ENCODE peak calls at places on chromosomes 16 and 17, in eight cellular contexts. A is uterus, Q is left ventricle myocardium inferior, Z is neuronal stem cell, X is SK-N-SH, V is tibial artery, P is mucosa of descending colon, C is tibial nerve. K is an unnamed sample.

GRCh38 chr17:58200024-58200633 is 7.6 kb downstream of the EPX start:
- DNase-seq in Z (peak; percentile 36), C (no peak), X (peak; percentile 89), P (peak; percentile 50), V (no peak), A (peak; percentile 28), Q (no peak), K (no peak)

GRCh38 chr16:87552772-87553171 is 49.5 kb upstream of the JPH3 start:
- DNase-seq in Q (no peak), V (no peak), C (no peak), P (no peak), X (no peak), Z (no peak), A (no peak), K (no peak)

GRCh38 chr16:57513371-57514102 is 22.8 kb downstream of the CCDC102A start:
- DNase-seq in V (no peak), C (no peak), Z (no peak), Q (no peak), A (peak; percentile 69), X (peak; percentile 19), P (peak; percentile 52), K (peak; percentile 35)

GRCh38 chr17:47884905-47885735 is 10.9 kb upstream of the SP2 start:
- DNase-seq in Z (no peak), C (no peak), Q (no peak), X (no peak), V (no peak), A (no peak), P (peak; percentile 72), K (no peak)

GRCh38 chr17:56011406-56012131 is 141.7 kb upstream of the ANKFN1 start:
- DNase-seq in V (no peak), P (no peak), A (no peak), Z (no peak), C (no peak), X (no peak), Q (no peak), K (no peak)

GRCh38 chr17:79622201-79622601 is 11.3 kb upstream of the RBFOX3 start:
- DNase-seq in P (peak; percentile 4), V (peak; percentile 47), Z (no peak), C (no peak), X (peak; percentile 36), A (peak; percentile 11), Q (peak; percentile 4), K (peak; percentile 50)

GRCh38 chr16:12833939-12834338 is 30.3 kb upstream of the CPPED1 start:
- DNase-seq in V (no peak), Q (no peak), A (no peak), Z (no peak), C (no peak), X (peak; percentile 11), P (no peak), K (no peak)

GRCh38 chr16:57149391-57149790 is 36.4 kb downstream of the PSME3IP1 start:
- DNase-seq in A (no peak), V (no peak), Q (no peak), P (no peak), C (no peak), Z (no peak), X (no peak), K (peak; percentile 19)

GRCh38 chr16:75682308-75682707 is 5.5 kb upstream of the CPHXL2 start:
- DNase-seq in Z (no peak), X (no peak), C (no peak), V (no peak), Q (no peak), A (no peak), P (no peak), K (no peak)

GRCh38 chr17:50508573-50509460 is 578 bp downstream of the MYCBPAP start:
- DNase-seq in P (no peak), Z (no peak), V (no peak), A (no peak), C (no peak), Q (no peak), X (no peak), K (no peak)

GRCh38 chr16:24150282-24150681 is 105.9 kb upstream of the CACNG3 start:
- DNase-seq in P (no peak), Q (no peak), Z (no peak), X (no peak), C (no peak), V (no peak), A (no peak), K (no peak)

DNA sequence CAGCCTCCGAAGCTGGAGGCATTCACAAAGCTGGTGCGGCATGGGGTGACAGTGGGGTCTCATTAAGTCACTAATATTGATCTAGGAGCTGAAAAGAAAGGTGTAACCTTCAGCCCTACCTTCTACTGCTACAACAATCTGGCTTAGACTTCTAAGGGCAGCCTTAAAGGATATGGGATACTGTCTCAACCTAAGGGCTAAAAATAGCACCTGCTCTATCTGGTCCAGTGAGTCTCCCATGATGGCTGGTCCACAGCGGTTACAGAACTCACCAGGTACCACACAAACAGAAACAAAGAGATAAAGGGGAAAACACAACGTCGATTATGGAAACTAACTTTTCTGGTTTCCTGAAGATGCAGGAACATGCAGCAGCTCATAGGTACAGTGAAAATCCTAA is 115.8 kb downstream of the SMG6 start:
- DNase-seq in P (no peak), X (no peak), V (no peak), A (peak; percentile 3), Z (no peak), C (no peak), Q (no peak), K (no peak)
- H3K4me3 ChIP-seq in P (no peak overlapping the region), X (no peak overlapping the region), V (no peak overlapping the region), A (no peak overlapping the region), Z (no peak overlapping the region), C (no peak overlapping the region), Q (no peak overlapping the region), K (no peak overlapping the region)

GRCh38 chr16:70709457-70709856 is 23.6 kb upstream of the MTSS2 start:
- DNase-seq in X (no peak), Z (no peak), Q (no peak), P (no peak), A (no peak), V (no peak), C (no peak), K (peak; percentile 19)

GRCh38 chr16:70712359-70712758 is 26.5 kb upstream of the MTSS2 start:
- DNase-seq in Z (no peak), C (no peak), X (no peak), P (no peak), Q (no peak), A (no peak), V (no peak), K (peak; percentile 17)

GRCh38 chr16:70711211-70711978 is 25.5 kb upstream of the MTSS2 start:
- DNase-seq in X (no peak), V (no peak), Q (no peak), Z (no peak), A (no peak), P (no peak), C (no peak), K (no peak)

GRCh38 chr16:70709961-70710360 is 24.1 kb upstream of the MTSS2 start:
- DNase-seq in V (no peak), A (no peak), Z (no peak), Q (no peak), X (no peak), C (no peak), P (no peak), K (no peak)

DNA sequence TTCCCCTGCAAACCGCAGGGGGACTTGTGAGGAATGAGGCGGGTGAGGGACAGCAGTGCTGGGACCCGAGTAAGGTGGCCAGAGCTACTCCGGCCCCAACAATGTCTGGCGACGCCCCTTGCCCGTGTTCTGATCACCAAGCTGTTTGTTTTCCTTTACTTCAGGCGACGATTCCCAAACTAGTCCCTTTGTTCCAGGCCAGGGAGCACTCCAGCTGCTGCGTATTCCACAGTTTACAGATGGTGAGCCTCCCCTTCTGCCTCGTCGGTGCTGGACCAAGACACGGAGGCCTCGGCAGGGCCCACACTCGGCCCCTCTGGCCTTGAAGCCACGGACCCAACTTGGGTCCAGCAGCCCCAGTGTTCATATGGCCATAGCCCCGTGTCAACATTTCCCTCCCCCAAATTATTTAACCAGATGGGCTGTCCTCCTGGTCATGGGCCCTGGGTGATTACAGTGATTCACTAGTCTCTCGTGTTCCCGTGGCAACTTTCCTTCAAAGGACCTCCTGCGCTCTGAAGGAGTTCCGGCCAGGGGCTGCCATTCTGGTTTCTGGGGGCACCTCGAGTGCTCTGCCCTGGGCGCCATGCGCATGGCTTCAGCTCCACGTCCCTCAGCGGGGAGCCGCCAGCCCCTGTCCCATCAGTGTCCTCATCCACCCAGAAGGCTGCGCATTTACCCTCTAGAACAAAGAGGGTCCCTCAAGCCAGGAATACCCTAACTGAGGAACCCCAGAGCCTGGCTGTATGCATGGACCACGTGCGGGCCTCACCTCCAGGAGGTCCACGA is 24.8 kb upstream of the MTSS2 start:
- DNase-seq in P (no peak), Z (no peak), V (no peak), C (no peak), Q (no peak), A (no peak), X (no peak), K (no peak)
- H3K4me1 ChIP-seq in P (peaks cover 2% of the 10 kb centered on the region), Z (peaks cover 17% of the 10 kb centered on the region), V (peaks cover 4% of the 10 kb centered on the region), C (peaks cover 28% of the 10 kb centered on the region), Q (peaks cover 59% of the 10 kb centered on the region), A (peaks cover 19% of the 10 kb centered on the region), X (peaks cover 79% of the 10 kb centered on the region), K (peaks cover 6% of the 10 kb centered on the region)

GRCh38 chr16:684961-685696 is 995 bp upstream of the JMJD8 start:
- DNase-seq in V (no peak), Z (no peak), Q (no peak), P (peak; percentile 49), X (no peak), A (no peak), C (no peak), K (no peak)
- H3K4me3 ChIP-seq in V (peak overlapping the region; percentile 59), Z (no peak overlapping the region), Q (peak overlapping the region; percentile 79), P (no peak overlapping the region), X (no peak overlapping the region), A (peak overlapping the region; percentile 48), C (peak overlapping the region; percentile 66), K (no peak overlapping the region)

GRCh38 chr16:67551972-67552371 is 10.4 kb upstream of the CTCF start:
- DNase-seq in X (no peak), Q (no peak), A (no peak), P (no peak), C (no peak), V (no peak), Z (no peak), K (no peak)
- H3K4me1 ChIP-seq in X (no peaks in the 10 kb centered on the region), Q (peaks cover 55% of the 10 kb centered on the region), A (no peaks in the 10 kb centered on the region), P (peaks cover 9% of the 10 kb centered on the region), C (peaks cover 32% of the 10 kb centered on the region), V (no peaks in the 10 kb centered on the region), Z (no peaks in the 10 kb centered on the region), K (peaks cover 3% of the 10 kb centered on the region)

K was measured in right cardiac atrium.